ENCODE peak calls at places on chromosomes 5 and 9, in five cellular contexts. M is lung, A is AG04450, G is HepG2, F is endodermal cell. X is an unnamed sample.

GRCh38 chr5:75202935-75203334 is 33.7 kb downstream of the ANKRD31 start:
- DNase-seq in M (no peak), A (no peak), G (no peak), F (no peak), X (no peak)

GRCh38 chr5:1745806-1746370 is 53.7 kb downstream of the MRPL36 start:
- DNase-seq in M (no peak), A (no peak), G (no peak), F (no peak), X (no peak)

GRCh38 chr5:88140396-88140862 is 128.2 kb downstream of the TMEM161B start:
- DNase-seq in M (no peak), A (no peak), G (no peak), F (peak; percentile 92), X (peak; percentile 4)

GRCh38 chr9:133104718-133105460 is 16.2 kb downstream of the RALGDS start:
- DNase-seq in M (no peak), A (no peak), G (no peak), F (no peak), X (no peak)

GRCh38 chr9:116959775-116960174 is 272.7 kb downstream of the TRIM32 start:
- DNase-seq in M (no peak), A (no peak), G (no peak), F (no peak), X (peak; percentile 73)

GRCh38 chr9:112754578-112754977 is 4.0 kb downstream of the SNX30 start:
- DNase-seq in M (no peak), A (no peak), G (no peak), F (peak; percentile 65), X (peak; percentile 80)

GRCh38 chr9:96149142-96149541 is 152.8 kb downstream of the HSD17B3 start:
- DNase-seq in M (no peak), A (no peak), G (no peak), F (no peak), X (no peak)

GRCh38 chr9:93814561-93814960 is 140.6 kb downstream of the BARX1 start:
- DNase-seq in M (peak; percentile 25), A (no peak), G (no peak), F (peak; percentile 73), X (no peak)

GRCh38 chr9:27701664-27702063 is 128.4 kb upstream of the C9orf72 start:
- DNase-seq in M (peak; percentile 31), A (no peak), G (no peak), F (no peak), X (no peak)

GRCh38 chr5:10601246-10602030 is 37.6 kb downstream of the ANKRD33B start:
- DNase-seq in M (peak; percentile 61), A (peak; percentile 61), G (peak; percentile 47), F (peak; percentile 47), X (peak; percentile 90)

GRCh38 chr9:89204811-89205210 is 26.2 kb upstream of the SHC3 start:
- DNase-seq in M (no peak), A (no peak), G (no peak), F (no peak), X (no peak)

GRCh38 chr9:133958756-133959155 is 33.4 kb downstream of the VAV2 start:
- DNase-seq in M (no peak), A (no peak), G (no peak), F (no peak), X (peak; percentile 43)

GRCh38 chr5:36535390-36535789 is 71.0 kb upstream of the SLC1A3 start:
- DNase-seq in M (no peak), A (no peak), G (no peak), F (no peak), X (no peak)

GRCh38 chr5:166503506-166503905 is 1787.9 kb upstream of the WWC1 start:
- DNase-seq in M (no peak), A (no peak), G (no peak), F (no peak), X (no peak)

GRCh38 chr9:133005221-133005760 is 25.5 kb upstream of the GTF3C5 start:
- DNase-seq in M (no peak), A (no peak), G (no peak), F (peak; percentile 42), X (no peak)

GRCh38 chr5:75023368-75024159 is 28.8 kb downstream of the GCNT4 start:
- DNase-seq in M (no peak), A (no peak), G (no peak), F (no peak), X (no peak)

GRCh38 chr5:139668064-139668880 is 20.1 kb downstream of the CXXC5 start:
- DNase-seq in M (no peak), A (no peak), G (no peak), F (peak; percentile 83), X (peak; percentile 30)

GRCh38 chr5:91101777-91102379 is 281.2 kb downstream of the ARRDC3 start:
- DNase-seq in M (peak; percentile 78), A (peak; percentile 73), G (peak; percentile 64), F (peak; percentile 84), X (peak; percentile 84)

GRCh38 chr5:137598341-137598740 is 99.2 kb upstream of the SPOCK1 start:
- DNase-seq in M (no peak), A (no peak), G (no peak), F (peak; percentile 20), X (no peak)

GRCh38 chr9:100428871-100429654 is 2.1 kb downstream of the MSANTD3 start:
- DNase-seq in M (no peak), A (peak; percentile 97), G (peak; percentile 89), F (no peak), X (no peak)

GRCh38 chr9:3992924-3993323 is 306.9 kb downstream of the GLIS3 start:
- DNase-seq in M (no peak), A (peak; percentile 8), G (no peak), F (no peak), X (no peak)

GRCh38 chr9:122001491-122002201 is 91.5 kb downstream of the TTLL11 start:
- DNase-seq in M (no peak), A (no peak), G (no peak), F (peak; percentile 66), X (no peak)

GRCh38 chr5:9201761-9202160 is 344.1 kb downstream of the SEMA5A start:
- DNase-seq in M (no peak), A (no peak), G (no peak), F (no peak), X (no peak)

GRCh38 chr5:148659641-148660345 is 5.5 kb upstream of the HTR4 start:
- DNase-seq in M (no peak), A (no peak), G (no peak), F (no peak), X (no peak)

GRCh38 chr5:51678335-51678734 is 295.1 kb downstream of the ISL1 start:
- DNase-seq in M (no peak), A (no peak), G (no peak), F (no peak), X (no peak)

GRCh38 chr5:144289277-144289676 is 118.6 kb downstream of the KCTD16 start:
- DNase-seq in M (no peak), A (no peak), G (no peak), F (no peak), X (no peak)

GRCh38 chr5:83095973-83096539 is 18.7 kb downstream of the XRCC4 start:
- DNase-seq in M (no peak), A (peak; percentile 41), G (peak; percentile 28), F (no peak), X (no peak)

GRCh38 chr5:142981475-142981874 is 211.3 kb downstream of the ARHGAP26 start:
- DNase-seq in M (no peak), A (no peak), G (no peak), F (no peak), X (no peak)

GRCh38 chr9:76560481-76560891 is 101.5 kb downstream of the GCNT1 start:
- DNase-seq in M (no peak), A (no peak), G (no peak), F (no peak), X (peak; percentile 29)

DNA sequence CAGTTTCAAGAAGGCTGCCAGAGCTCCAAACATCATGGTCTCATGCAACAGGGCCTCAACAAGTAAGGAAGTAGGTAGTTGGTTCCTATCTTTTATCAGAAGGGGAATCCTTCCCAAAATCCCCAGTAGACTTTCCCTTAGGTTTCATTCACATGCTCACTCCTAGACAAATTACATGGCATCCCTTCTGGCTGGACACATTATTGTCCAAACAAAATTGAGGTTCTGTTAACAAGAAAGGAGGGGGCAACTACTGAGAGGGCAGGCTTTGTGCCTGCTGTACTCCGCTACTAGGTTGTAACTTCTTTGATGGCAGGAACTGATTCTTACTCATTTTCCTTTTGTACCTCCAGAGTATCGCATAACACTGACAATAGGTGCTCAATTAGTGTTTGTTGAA is 56.0 kb upstream of the OSMR start:
- DNase-seq in M (no peak), A (no peak), G (no peak), F (no peak), X (no peak)
- H3K9me3 ChIP-seq in M (no peaks in the 10 kb centered on the region), A (peaks cover 7% of the 10 kb centered on the region), G (no peaks in the 10 kb centered on the region), F (peaks cover 11% of the 10 kb centered on the region), X (no peaks in the 10 kb centered on the region)

DNA sequence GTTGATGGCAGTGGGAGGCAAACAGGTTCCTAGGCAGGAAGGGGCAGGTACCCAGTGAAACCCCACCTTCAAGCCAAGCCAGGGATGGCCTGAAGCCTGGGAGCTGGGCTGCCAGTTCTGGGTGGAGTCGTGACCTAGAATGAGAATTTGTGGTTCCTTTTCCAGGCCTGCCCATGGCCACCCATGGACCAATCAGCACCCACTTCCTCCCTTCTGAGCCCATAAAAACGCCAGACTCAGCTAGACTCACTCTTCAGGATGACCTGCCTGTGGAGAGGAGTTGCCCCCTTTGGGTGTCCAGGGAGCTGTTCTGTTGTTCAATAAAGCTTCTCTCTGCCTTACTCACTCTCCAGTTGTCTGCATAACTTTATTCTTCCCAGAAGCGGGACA is 144.0 kb upstream of the MRPS30 start:
- DNase-seq in M (no peak), A (no peak), G (no peak), F (no peak), X (no peak)
- H3K9me3 ChIP-seq in M (no peaks in the 10 kb centered on the region), A (peaks cover 21% of the 10 kb centered on the region), G (peaks cover 17% of the 10 kb centered on the region), F (peaks cover 11% of the 10 kb centered on the region), X (no peaks in the 10 kb centered on the region)

GRCh38 chr9:126374366-126374781 is 47.7 kb downstream of the MVB12B start:
- DNase-seq in M (no peak), A (no peak), G (peak; percentile 78), F (no peak), X (no peak)
- H3K9me3 ChIP-seq in M (no peaks in the 10 kb centered on the region), A (no peaks in the 10 kb centered on the region), G (no peaks in the 10 kb centered on the region), F (no peaks in the 10 kb centered on the region), X (no peaks in the 10 kb centered on the region)

DNA sequence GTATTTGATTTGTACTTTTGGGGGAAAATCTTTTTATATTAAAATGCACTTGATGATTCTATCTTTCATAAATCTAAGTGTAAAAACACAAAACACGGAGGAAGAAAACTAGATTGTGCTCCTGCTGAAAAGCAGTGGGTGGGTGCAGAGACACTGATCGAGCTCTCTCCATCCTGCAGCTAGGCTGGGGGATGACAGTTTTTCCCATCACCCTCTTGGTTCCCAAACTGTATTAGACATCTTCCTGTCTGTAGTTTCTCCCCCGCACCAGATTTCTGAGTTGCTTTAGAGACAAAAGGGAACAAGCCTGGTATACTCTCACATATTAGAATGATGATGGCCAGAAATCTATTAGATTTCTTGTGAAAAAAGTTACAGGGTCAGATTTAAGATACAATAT is 99.6 kb downstream of the FAM114A2 start:
- DNase-seq in M (no peak), A (no peak), G (no peak), F (no peak), X (no peak)
- H3K9me3 ChIP-seq in M (peaks cover 30% of the 10 kb centered on the region), A (peaks cover 7% of the 10 kb centered on the region), G (peaks cover 48% of the 10 kb centered on the region), F (peaks cover 94% of the 10 kb centered on the region), X (peaks cover 18% of the 10 kb centered on the region)

X was measured in HAP-1.